ENCODE peak calls at places on chromosome 13, in nine cellular contexts. One of them, this sample, is unnamed.

GRCh38 chr13:21668665-21669599 is 1.9 kb upstream of the FGF9 start:
- DNase-seq in MV-4-11: no peak
- DNase-seq in AG08396: peak
- DNase-seq in RWPE1: no peak
- DNase-seq in activated CD8-positive, alpha-beta memory T cell treated with anti-CD3 and anti-CD28 coated beads for 24 hours: no peak
- DNase-seq in DMS153: peak
- DNase-seq in frontal cortex: peak
- DNase-seq in tibial nerve: no peak
- DNase-seq in upper lobe of right lung: peak
- DNase-seq in this sample: no peak

GRCh38 chr13:99830931-99831330 is 140.6 kb downstream of the ZIC5 start:
- DNase-seq in MV-4-11: no peak
- DNase-seq in AG08396: no peak
- DNase-seq in RWPE1: no peak
- DNase-seq in activated CD8-positive, alpha-beta memory T cell treated with anti-CD3 and anti-CD28 coated beads for 24 hours: no peak
- DNase-seq in DMS153: no peak
- DNase-seq in frontal cortex: no peak
- DNase-seq in tibial nerve: no peak
- DNase-seq in upper lobe of right lung: no peak
- DNase-seq in this sample: no peak

GRCh38 chr13:23695711-23696512 is 125.7 kb downstream of the TNFRSF19 start:
- DNase-seq in MV-4-11: no peak
- DNase-seq in AG08396: no peak
- DNase-seq in RWPE1: no peak
- DNase-seq in activated CD8-positive, alpha-beta memory T cell treated with anti-CD3 and anti-CD28 coated beads for 24 hours: peak
- DNase-seq in DMS153: no peak
- DNase-seq in frontal cortex: no peak
- DNase-seq in tibial nerve: no peak
- DNase-seq in upper lobe of right lung: peak
- DNase-seq in this sample: peak

GRCh38 chr13:62710766-62711165 is 1295.1 kb upstream of the PCDH20 start:
- DNase-seq in MV-4-11: no peak
- DNase-seq in AG08396: no peak
- DNase-seq in RWPE1: no peak
- DNase-seq in activated CD8-positive, alpha-beta memory T cell treated with anti-CD3 and anti-CD28 coated beads for 24 hours: no peak
- DNase-seq in DMS153: peak
- DNase-seq in frontal cortex: no peak
- DNase-seq in tibial nerve: no peak
- DNase-seq in upper lobe of right lung: no peak
- DNase-seq in this sample: no peak

GRCh38 chr13:110531671-110532083 is 29.8 kb downstream of the RAB20 start:
- DNase-seq in MV-4-11: no peak
- DNase-seq in AG08396: no peak
- DNase-seq in RWPE1: no peak
- DNase-seq in activated CD8-positive, alpha-beta memory T cell treated with anti-CD3 and anti-CD28 coated beads for 24 hours: no peak
- DNase-seq in DMS153: no peak
- DNase-seq in frontal cortex: no peak
- DNase-seq in tibial nerve: no peak
- DNase-seq in upper lobe of right lung: peak
- DNase-seq in this sample: no peak

GRCh38 chr13:76663941-76664340 is 222.3 kb downstream of the KCTD12 start:
- DNase-seq in MV-4-11: peak
- DNase-seq in AG08396: no peak
- DNase-seq in RWPE1: no peak
- DNase-seq in activated CD8-positive, alpha-beta memory T cell treated with anti-CD3 and anti-CD28 coated beads for 24 hours: no peak
- DNase-seq in DMS153: no peak
- DNase-seq in frontal cortex: no peak
- DNase-seq in tibial nerve: no peak
- DNase-seq in upper lobe of right lung: no peak
- DNase-seq in this sample: peak

GRCh38 chr13:93535256-93535655 is 308.6 kb downstream of the GPC6 start:
- DNase-seq in MV-4-11: no peak
- DNase-seq in AG08396: peak
- DNase-seq in RWPE1: no peak
- DNase-seq in activated CD8-positive, alpha-beta memory T cell treated with anti-CD3 and anti-CD28 coated beads for 24 hours: no peak
- DNase-seq in DMS153: no peak
- DNase-seq in frontal cortex: no peak
- DNase-seq in tibial nerve: no peak
- DNase-seq in upper lobe of right lung: no peak
- DNase-seq in this sample: no peak

GRCh38 chr13:34458756-34459462 is 483.2 kb upstream of the NBEA start:
- DNase-seq in MV-4-11: no peak
- DNase-seq in AG08396: no peak
- DNase-seq in RWPE1: no peak
- DNase-seq in activated CD8-positive, alpha-beta memory T cell treated with anti-CD3 and anti-CD28 coated beads for 24 hours: no peak
- DNase-seq in DMS153: no peak
- DNase-seq in frontal cortex: no peak
- DNase-seq in tibial nerve: no peak
- DNase-seq in upper lobe of right lung: no peak
- DNase-seq in this sample: no peak

GRCh38 chr13:110520431-110521295 is 40.9 kb downstream of the RAB20 start:
- DNase-seq in MV-4-11: peak
- DNase-seq in AG08396: peak
- DNase-seq in RWPE1: no peak
- DNase-seq in activated CD8-positive, alpha-beta memory T cell treated with anti-CD3 and anti-CD28 coated beads for 24 hours: no peak
- DNase-seq in DMS153: no peak
- DNase-seq in frontal cortex: peak
- DNase-seq in tibial nerve: peak
- DNase-seq in upper lobe of right lung: peak
- DNase-seq in this sample: peak

GRCh38 chr13:105928048-105928447 is 607.4 kb downstream of the EFNB2 start:
- DNase-seq in MV-4-11: no peak
- DNase-seq in AG08396: no peak
- DNase-seq in RWPE1: no peak
- DNase-seq in activated CD8-positive, alpha-beta memory T cell treated with anti-CD3 and anti-CD28 coated beads for 24 hours: no peak
- DNase-seq in DMS153: no peak
- DNase-seq in frontal cortex: no peak
- DNase-seq in tibial nerve: no peak
- DNase-seq in upper lobe of right lung: no peak
- DNase-seq in this sample: no peak

GRCh38 chr13:26247011-26247410 is 6.9 kb upstream of the CDK8 start:
- DNase-seq in MV-4-11: no peak
- DNase-seq in AG08396: no peak
- DNase-seq in RWPE1: no peak
- DNase-seq in activated CD8-positive, alpha-beta memory T cell treated with anti-CD3 and anti-CD28 coated beads for 24 hours: no peak
- DNase-seq in DMS153: no peak
- DNase-seq in frontal cortex: no peak
- DNase-seq in tibial nerve: no peak
- DNase-seq in upper lobe of right lung: no peak
- DNase-seq in this sample: no peak

GRCh38 chr13:99803141-99803540 is 168.4 kb downstream of the ZIC5 start:
- DNase-seq in MV-4-11: no peak
- DNase-seq in AG08396: no peak
- DNase-seq in RWPE1: no peak
- DNase-seq in activated CD8-positive, alpha-beta memory T cell treated with anti-CD3 and anti-CD28 coated beads for 24 hours: no peak
- DNase-seq in DMS153: no peak
- DNase-seq in frontal cortex: peak
- DNase-seq in tibial nerve: no peak
- DNase-seq in upper lobe of right lung: no peak
- DNase-seq in this sample: no peak

GRCh38 chr13:100547805-100548204 is 40.8 kb downstream of the GGACT start:
- DNase-seq in MV-4-11: no peak
- DNase-seq in AG08396: no peak
- DNase-seq in RWPE1: peak
- DNase-seq in activated CD8-positive, alpha-beta memory T cell treated with anti-CD3 and anti-CD28 coated beads for 24 hours: no peak
- DNase-seq in DMS153: no peak
- DNase-seq in frontal cortex: no peak
- DNase-seq in tibial nerve: no peak
- DNase-seq in upper lobe of right lung: no peak
- DNase-seq in this sample: no peak

GRCh38 chr13:53783466-53783865 is 754.9 kb downstream of the OLFM4 start:
- DNase-seq in MV-4-11: no peak
- DNase-seq in AG08396: no peak
- DNase-seq in RWPE1: no peak
- DNase-seq in activated CD8-positive, alpha-beta memory T cell treated with anti-CD3 and anti-CD28 coated beads for 24 hours: no peak
- DNase-seq in DMS153: peak
- DNase-seq in frontal cortex: no peak
- DNase-seq in tibial nerve: no peak
- DNase-seq in upper lobe of right lung: no peak
- DNase-seq in this sample: no peak

GRCh38 chr13:59445812-59446211 is 717.9 kb downstream of the DIAPH3 start:
- DNase-seq in MV-4-11: no peak
- DNase-seq in AG08396: no peak
- DNase-seq in RWPE1: no peak
- DNase-seq in activated CD8-positive, alpha-beta memory T cell treated with anti-CD3 and anti-CD28 coated beads for 24 hours: no peak
- DNase-seq in DMS153: no peak
- DNase-seq in frontal cortex: no peak
- DNase-seq in tibial nerve: no peak
- DNase-seq in upper lobe of right lung: no peak
- DNase-seq in this sample: no peak

This sample was measured in NB4.